ENCODE peak calls at places on chromosomes 1 and 21, in five cellular contexts. One of them, this sample, is unnamed.
A peak's percentile ranks its signal among the peaks of the same experiment; 100 is the strongest.

GRCh38 chr1:150422541-150422940 is 58.6 kb downstream of the RPRD2 start:
- DNase-seq in osteocyte: no peak
- DNase-seq in NB4: no peak
- DNase-seq in right cardiac atrium: no peak
- DNase-seq in NCI-H345: no peak
- DNase-seq in this sample: no peak

GRCh38 chr21:44454747-44455523 is at the start of gene LRRC3:
- DNase-seq in NB4: peak; percentile 59
- DNase-seq in osteocyte: no peak
- DNase-seq in right cardiac atrium: peak; percentile 94
- DNase-seq in NCI-H345: peak; percentile 95
- DNase-seq in this sample: peak; percentile 46

GRCh38 chr1:39392851-39393573 is 98.4 kb upstream of the BMP8A start:
- DNase-seq in osteocyte: no peak
- DNase-seq in NCI-H345: no peak
- DNase-seq in right cardiac atrium: no peak
- DNase-seq in NB4: no peak
- DNase-seq in this sample: no peak

GRCh38 chr1:53254011-53254640 is 15.8 kb upstream of the MAGOH start:
- DNase-seq in osteocyte: no peak
- DNase-seq in right cardiac atrium: no peak
- DNase-seq in NB4: no peak
- DNase-seq in NCI-H345: no peak
- DNase-seq in this sample: no peak

GRCh38 chr1:119878171-119878570 is 18.1 kb downstream of the ADAM30 start:
- DNase-seq in NCI-H345: peak; percentile 45
- DNase-seq in osteocyte: no peak
- DNase-seq in right cardiac atrium: no peak
- DNase-seq in NB4: no peak
- DNase-seq in this sample: no peak

GRCh38 chr1:1540015-1540816 is at the start of gene TMEM240:
- DNase-seq in right cardiac atrium: peak; percentile 95
- DNase-seq in NCI-H345: no peak
- DNase-seq in NB4: no peak
- DNase-seq in osteocyte: peak; percentile 93
- DNase-seq in this sample: no peak

GRCh38 chr1:24932284-24932683 is 2.2 kb upstream of the RUNX3 start:
- DNase-seq in NB4: peak; percentile 72
- DNase-seq in NCI-H345: peak; percentile 16
- DNase-seq in osteocyte: peak; percentile 89
- DNase-seq in right cardiac atrium: peak; percentile 82
- DNase-seq in this sample: no peak

GRCh38 chr1:53559391-53559815 is 100.2 kb downstream of the DMRTB1 start:
- DNase-seq in osteocyte: no peak
- DNase-seq in NB4: no peak
- DNase-seq in right cardiac atrium: no peak
- DNase-seq in NCI-H345: no peak
- DNase-seq in this sample: no peak

GRCh38 chr21:45029298-45029967 is 44.9 kb upstream of the ADARB1 start:
- DNase-seq in osteocyte: no peak
- DNase-seq in NB4: no peak
- DNase-seq in right cardiac atrium: peak; percentile 80
- DNase-seq in NCI-H345: peak; percentile 39
- DNase-seq in this sample: no peak

GRCh38 chr1:242404296-242404695 is 120.2 kb downstream of the PLD5 start:
- DNase-seq in osteocyte: no peak
- DNase-seq in right cardiac atrium: no peak
- DNase-seq in NCI-H345: no peak
- DNase-seq in NB4: no peak
- DNase-seq in this sample: no peak

GRCh38 chr21:22791986-22792560 is 1793.9 kb downstream of the NCAM2 start:
- DNase-seq in NCI-H345: peak; percentile 65
- DNase-seq in osteocyte: no peak
- DNase-seq in NB4: peak; percentile 49
- DNase-seq in right cardiac atrium: no peak
- DNase-seq in this sample: peak; percentile 15